ENCODE peak calls at places on chromosomes 3 and 15, in seven cellular contexts. One of them, this sample, is unnamed. For H3K36me3, the result is how much of the 10 kb centered on the place peaks cover.

GRCh38 chr15:68489426-68489825 is 57.5 kb upstream of the ITGA11 start:
- DNase-seq in body of pancreas: no peak
- DNase-seq in left lung: no peak
- DNase-seq in fibroblast of lung: peak
- DNase-seq in heart left ventricle: no peak
- DNase-seq in brain microvascular endothelial cell: no peak
- DNase-seq in keratinocyte: no peak
- DNase-seq in this sample: no peak

GRCh38 chr3:14784087-14784596 is 34.6 kb upstream of the FGD5 start:
- DNase-seq in body of pancreas: no peak
- DNase-seq in left lung: peak
- DNase-seq in fibroblast of lung: no peak
- DNase-seq in heart left ventricle: no peak
- DNase-seq in brain microvascular endothelial cell: no peak
- DNase-seq in keratinocyte: no peak
- DNase-seq in this sample: peak

GRCh38 chr15:91141102-91141501 is 41.0 kb downstream of the SV2B start:
- DNase-seq in body of pancreas: no peak
- DNase-seq in left lung: no peak
- DNase-seq in fibroblast of lung: no peak
- DNase-seq in heart left ventricle: no peak
- DNase-seq in brain microvascular endothelial cell: no peak
- DNase-seq in keratinocyte: no peak
- DNase-seq in this sample: no peak

GRCh38 chr3:117927831-117928230 is 1106.8 kb downstream of the IGSF11 start:
- DNase-seq in body of pancreas: no peak
- DNase-seq in left lung: no peak
- DNase-seq in fibroblast of lung: peak
- DNase-seq in heart left ventricle: no peak
- DNase-seq in brain microvascular endothelial cell: no peak
- DNase-seq in keratinocyte: no peak
- DNase-seq in this sample: no peak

GRCh38 chr15:63244399-63244798 is 33.0 kb upstream of the APH1B start:
- DNase-seq in body of pancreas: no peak
- DNase-seq in left lung: no peak
- DNase-seq in fibroblast of lung: peak
- DNase-seq in heart left ventricle: no peak
- DNase-seq in brain microvascular endothelial cell: no peak
- DNase-seq in keratinocyte: no peak
- DNase-seq in this sample: peak

GRCh38 chr3:105137911-105138310 is 228.8 kb upstream of the ALCAM start:
- DNase-seq in body of pancreas: no peak
- DNase-seq in left lung: no peak
- DNase-seq in fibroblast of lung: peak
- DNase-seq in heart left ventricle: no peak
- DNase-seq in brain microvascular endothelial cell: no peak
- DNase-seq in keratinocyte: no peak
- DNase-seq in this sample: no peak

GRCh38 chr3:39937874-39938273 is 128.5 kb downstream of the MYRIP start:
- DNase-seq in body of pancreas: no peak
- DNase-seq in left lung: no peak
- DNase-seq in fibroblast of lung: no peak
- DNase-seq in heart left ventricle: no peak
- DNase-seq in brain microvascular endothelial cell: no peak
- DNase-seq in keratinocyte: no peak
- DNase-seq in this sample: no peak

GRCh38 chr3:27127195-27127594 is 242.0 kb downstream of the NEK10 start:
- DNase-seq in body of pancreas: no peak
- DNase-seq in left lung: no peak
- DNase-seq in fibroblast of lung: no peak
- DNase-seq in heart left ventricle: no peak
- DNase-seq in brain microvascular endothelial cell: no peak
- DNase-seq in keratinocyte: no peak
- DNase-seq in this sample: no peak

GRCh38 chr15:71804226-71804625 is 6.1 kb upstream of the NR2E3 start:
- DNase-seq in body of pancreas: no peak
- DNase-seq in left lung: no peak
- DNase-seq in fibroblast of lung: no peak
- DNase-seq in heart left ventricle: no peak
- DNase-seq in brain microvascular endothelial cell: no peak
- DNase-seq in keratinocyte: no peak
- DNase-seq in this sample: no peak

GRCh38 chr15:40938530-40938870 is 9.4 kb downstream of the DLL4 start:
- DNase-seq in body of pancreas: no peak
- DNase-seq in left lung: no peak
- DNase-seq in fibroblast of lung: no peak
- DNase-seq in heart left ventricle: no peak
- DNase-seq in brain microvascular endothelial cell: no peak
- DNase-seq in keratinocyte: no peak
- DNase-seq in this sample: no peak

GRCh38 chr15:56913241-56913640 is 5.2 kb upstream of the TCF12 start:
- DNase-seq in body of pancreas: no peak
- DNase-seq in left lung: no peak
- DNase-seq in fibroblast of lung: no peak
- DNase-seq in heart left ventricle: no peak
- DNase-seq in brain microvascular endothelial cell: no peak
- DNase-seq in keratinocyte: no peak
- DNase-seq in this sample: no peak

GRCh38 chr3:45204136-45204535 is 22.0 kb downstream of the TMEM158 start:
- DNase-seq in body of pancreas: no peak
- DNase-seq in left lung: no peak
- DNase-seq in fibroblast of lung: peak
- DNase-seq in heart left ventricle: no peak
- DNase-seq in brain microvascular endothelial cell: peak
- DNase-seq in keratinocyte: no peak
- DNase-seq in this sample: peak

GRCh38 chr3:20652249-20652648 is 466.2 kb upstream of the SGO1 start:
- DNase-seq in body of pancreas: no peak
- DNase-seq in left lung: no peak
- DNase-seq in fibroblast of lung: no peak
- DNase-seq in heart left ventricle: no peak
- DNase-seq in brain microvascular endothelial cell: no peak
- DNase-seq in keratinocyte: no peak
- DNase-seq in this sample: no peak

GRCh38 chr3:20648294-20648693 is 462.3 kb upstream of the SGO1 start:
- DNase-seq in body of pancreas: no peak
- DNase-seq in left lung: no peak
- DNase-seq in fibroblast of lung: peak
- DNase-seq in heart left ventricle: no peak
- DNase-seq in brain microvascular endothelial cell: peak
- DNase-seq in keratinocyte: no peak
- DNase-seq in this sample: peak

GRCh38 chr3:20645340-20645739 is 459.3 kb upstream of the SGO1 start:
- DNase-seq in body of pancreas: no peak
- DNase-seq in left lung: no peak
- DNase-seq in fibroblast of lung: no peak
- DNase-seq in heart left ventricle: no peak
- DNase-seq in brain microvascular endothelial cell: no peak
- DNase-seq in keratinocyte: no peak
- DNase-seq in this sample: no peak

GRCh38 chr3:20646425-20646824 is 460.4 kb upstream of the SGO1 start:
- DNase-seq in body of pancreas: no peak
- DNase-seq in left lung: no peak
- DNase-seq in fibroblast of lung: no peak
- DNase-seq in heart left ventricle: no peak
- DNase-seq in brain microvascular endothelial cell: no peak
- DNase-seq in keratinocyte: no peak
- DNase-seq in this sample: no peak

GRCh38 chr3:20648921-20649381 is 462.9 kb upstream of the SGO1 start:
- DNase-seq in body of pancreas: no peak
- DNase-seq in left lung: no peak
- DNase-seq in fibroblast of lung: peak
- DNase-seq in heart left ventricle: no peak
- DNase-seq in brain microvascular endothelial cell: peak
- DNase-seq in keratinocyte: no peak
- DNase-seq in this sample: peak
- H3K27ac ChIP-seq in body of pancreas: no peak
- H3K27ac ChIP-seq in left lung: no peak
- H3K27ac ChIP-seq in fibroblast of lung: no peak
- H3K27ac ChIP-seq in heart left ventricle: no peak
- H3K27ac ChIP-seq in brain microvascular endothelial cell: peak
- H3K27ac ChIP-seq in keratinocyte: no peak
- H3K27ac ChIP-seq in this sample: no peak

DNA sequence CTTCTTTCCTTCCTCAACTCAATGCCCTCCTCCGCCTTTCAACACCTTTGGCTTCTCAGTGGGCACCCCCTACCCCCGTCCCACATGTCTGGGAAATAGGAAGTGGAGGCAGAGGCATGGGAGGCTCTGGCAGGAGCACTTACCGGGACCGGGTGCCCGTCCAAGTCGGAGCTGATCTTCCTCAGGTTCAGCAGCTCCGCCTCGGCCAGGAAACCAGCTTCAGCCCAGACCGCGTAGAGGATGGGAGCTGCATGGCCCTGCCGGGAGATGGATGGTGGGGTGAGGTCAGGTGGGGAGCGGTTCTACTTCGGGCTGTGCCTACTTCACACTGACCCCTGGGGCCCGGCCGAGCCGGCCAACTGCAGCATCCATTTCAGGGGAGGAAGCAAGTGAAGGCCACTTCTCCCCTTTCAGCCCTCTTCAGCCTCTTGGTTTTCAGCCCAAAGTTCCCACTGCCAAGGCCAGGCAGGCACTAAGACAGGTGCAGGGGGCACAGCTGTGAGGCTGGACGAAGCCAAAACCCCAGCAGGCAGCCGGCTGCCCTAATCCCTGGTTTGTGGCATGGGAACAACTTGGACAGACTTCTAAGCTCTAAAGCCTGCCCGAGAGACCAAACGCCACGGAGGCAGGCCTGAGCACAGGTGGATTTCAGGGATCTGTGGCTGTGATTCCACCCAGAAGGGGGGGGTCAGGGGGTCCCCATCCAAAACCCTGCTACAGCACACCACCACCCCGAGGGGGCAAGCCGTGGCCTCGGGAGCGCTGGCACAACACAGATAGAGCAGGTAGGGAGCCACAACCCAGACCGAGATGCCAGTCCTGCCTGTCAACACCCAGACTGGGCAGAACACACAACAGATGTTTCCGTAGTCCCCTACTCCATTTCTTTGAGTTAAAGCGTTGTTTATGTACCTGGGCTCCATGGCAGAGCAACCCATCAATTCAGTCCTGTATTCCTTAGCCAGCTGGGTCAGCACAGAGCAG is 14.5 kb downstream of the TKT start:
- DNase-seq in body of pancreas: no peak
- DNase-seq in left lung: no peak
- DNase-seq in fibroblast of lung: no peak
- DNase-seq in heart left ventricle: no peak
- DNase-seq in brain microvascular endothelial cell: no peak
- DNase-seq in keratinocyte: no peak
- DNase-seq in this sample: no peak
- H3K36me3 ChIP-seq in body of pancreas: under half
- H3K36me3 ChIP-seq in left lung: half or more
- H3K36me3 ChIP-seq in fibroblast of lung: under half
- H3K36me3 ChIP-seq in heart left ventricle: under half
- H3K36me3 ChIP-seq in brain microvascular endothelial cell: half or more
- H3K36me3 ChIP-seq in keratinocyte: under half
- H3K36me3 ChIP-seq in this sample: under half

GRCh38 chr15:59594493-59594942 is 17.1 kb upstream of the GCNT3 start:
- DNase-seq in body of pancreas: no peak
- DNase-seq in left lung: no peak
- DNase-seq in fibroblast of lung: peak
- DNase-seq in heart left ventricle: no peak
- DNase-seq in brain microvascular endothelial cell: peak
- DNase-seq in keratinocyte: no peak
- DNase-seq in this sample: peak

GRCh38 chr15:59594991-59595390 is 16.6 kb upstream of the GCNT3 start:
- DNase-seq in body of pancreas: no peak
- DNase-seq in left lung: no peak
- DNase-seq in fibroblast of lung: no peak
- DNase-seq in heart left ventricle: no peak
- DNase-seq in brain microvascular endothelial cell: no peak
- DNase-seq in keratinocyte: no peak
- DNase-seq in this sample: no peak

GRCh38 chr15:59591372-59591771 is 20.2 kb upstream of the GCNT3 start:
- DNase-seq in body of pancreas: no peak
- DNase-seq in left lung: no peak
- DNase-seq in fibroblast of lung: no peak
- DNase-seq in heart left ventricle: no peak
- DNase-seq in brain microvascular endothelial cell: no peak
- DNase-seq in keratinocyte: no peak
- DNase-seq in this sample: no peak

GRCh38 chr15:59595434-59595915 is 16.1 kb upstream of the GCNT3 start:
- DNase-seq in body of pancreas: no peak
- DNase-seq in left lung: no peak
- DNase-seq in fibroblast of lung: no peak
- DNase-seq in heart left ventricle: no peak
- DNase-seq in brain microvascular endothelial cell: no peak
- DNase-seq in keratinocyte: no peak
- DNase-seq in this sample: no peak

GRCh38 chr15:59596640-59597039 is 14.9 kb upstream of the GCNT3 start:
- DNase-seq in body of pancreas: no peak
- DNase-seq in left lung: no peak
- DNase-seq in fibroblast of lung: no peak
- DNase-seq in heart left ventricle: no peak
- DNase-seq in brain microvascular endothelial cell: no peak
- DNase-seq in keratinocyte: no peak
- DNase-seq in this sample: no peak
- H3K27ac ChIP-seq in body of pancreas: no peak
- H3K27ac ChIP-seq in left lung: no peak
- H3K27ac ChIP-seq in fibroblast of lung: no peak
- H3K27ac ChIP-seq in heart left ventricle: no peak
- H3K27ac ChIP-seq in brain microvascular endothelial cell: no peak
- H3K27ac ChIP-seq in keratinocyte: no peak
- H3K27ac ChIP-seq in this sample: no peak

GRCh38 chr3:31622636-31623288 is 90.0 kb downstream of the STT3B start:
- DNase-seq in body of pancreas: no peak
- DNase-seq in left lung: no peak
- DNase-seq in fibroblast of lung: no peak
- DNase-seq in heart left ventricle: no peak
- DNase-seq in brain microvascular endothelial cell: no peak
- DNase-seq in keratinocyte: no peak
- DNase-seq in this sample: no peak

GRCh38 chr3:31625358-31625757 is 92.6 kb downstream of the STT3B start:
- DNase-seq in body of pancreas: no peak
- DNase-seq in left lung: no peak
- DNase-seq in fibroblast of lung: no peak
- DNase-seq in heart left ventricle: no peak
- DNase-seq in brain microvascular endothelial cell: no peak
- DNase-seq in keratinocyte: no peak
- DNase-seq in this sample: no peak

GRCh38 chr3:31620656-31621055 is 87.9 kb downstream of the STT3B start:
- DNase-seq in body of pancreas: no peak
- DNase-seq in left lung: no peak
- DNase-seq in fibroblast of lung: peak
- DNase-seq in heart left ventricle: no peak
- DNase-seq in brain microvascular endothelial cell: no peak
- DNase-seq in keratinocyte: no peak
- DNase-seq in this sample: no peak

GRCh38 chr3:31624054-31624709 is 91.5 kb downstream of the STT3B start:
- DNase-seq in body of pancreas: no peak
- DNase-seq in left lung: no peak
- DNase-seq in fibroblast of lung: no peak
- DNase-seq in heart left ventricle: no peak
- DNase-seq in brain microvascular endothelial cell: no peak
- DNase-seq in keratinocyte: no peak
- DNase-seq in this sample: no peak

DNA sequence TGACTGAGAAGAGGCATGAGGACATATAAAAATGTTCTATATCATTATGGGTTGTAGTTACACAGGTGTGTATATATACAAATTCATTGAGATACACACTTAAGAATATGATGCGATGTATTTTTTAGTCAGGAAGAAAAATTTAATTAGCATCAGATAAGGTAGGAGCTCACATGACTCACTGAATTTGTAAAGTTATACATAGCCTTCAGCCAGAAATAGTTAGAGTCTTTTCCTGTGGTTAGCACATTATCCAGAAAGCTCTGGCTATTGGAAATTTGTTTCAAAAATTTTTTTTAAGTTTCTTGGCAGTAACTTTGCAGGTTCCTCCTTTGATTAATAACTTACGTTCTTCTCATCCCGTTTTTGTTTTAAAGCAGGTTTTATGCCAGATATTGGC is 88.6 kb downstream of the STT3B start:
- DNase-seq in body of pancreas: no peak
- DNase-seq in left lung: no peak
- DNase-seq in fibroblast of lung: peak
- DNase-seq in heart left ventricle: no peak
- DNase-seq in brain microvascular endothelial cell: no peak
- DNase-seq in keratinocyte: no peak
- DNase-seq in this sample: no peak
- H3K36me3 ChIP-seq in body of pancreas: under half
- H3K36me3 ChIP-seq in left lung: half or more
- H3K36me3 ChIP-seq in fibroblast of lung: under half
- H3K36me3 ChIP-seq in heart left ventricle: under half
- H3K36me3 ChIP-seq in brain microvascular endothelial cell: under half
- H3K36me3 ChIP-seq in keratinocyte: under half
- H3K36me3 ChIP-seq in this sample: under half

This sample was measured in cardiac muscle cell.